ENCODE peak calls at places on chromosome 5, in four cellular contexts. One of them, this sample, is unnamed.

GRCh38 chr5:78628260-78629024 is 20.1 kb downstream of the LHFPL2 start:
- DNase-seq in lower leg skin: no peak
- DNase-seq in GM10248: no peak
- DNase-seq in CD4-positive, alpha-beta T cell: no peak
- DNase-seq in this sample: no peak

GRCh38 chr5:34603378-34603777 is 52.8 kb upstream of the RAI14 start:
- DNase-seq in CD4-positive, alpha-beta T cell: no peak
- DNase-seq in GM10248: no peak
- DNase-seq in lower leg skin: no peak
- DNase-seq in this sample: no peak

GRCh38 chr5:176614805-176615478 is 5.0 kb upstream of the GPRIN1 start:
- DNase-seq in GM10248: no peak
- DNase-seq in CD4-positive, alpha-beta T cell: no peak
- DNase-seq in lower leg skin: no peak
- DNase-seq in this sample: no peak

GRCh38 chr5:11385901-11386293 is 518.3 kb downstream of the CTNND2 start:
- DNase-seq in CD4-positive, alpha-beta T cell: no peak
- DNase-seq in GM10248: no peak
- DNase-seq in lower leg skin: no peak
- DNase-seq in this sample: no peak

GRCh38 chr5:74127377-74128338 is 501.7 kb downstream of the ARHGEF28 start:
- DNase-seq in lower leg skin: no peak
- DNase-seq in GM10248: no peak
- DNase-seq in CD4-positive, alpha-beta T cell: no peak
- DNase-seq in this sample: peak

GRCh38 chr5:77924081-77924480 is 147.9 kb upstream of the TBCA start:
- DNase-seq in GM10248: no peak
- DNase-seq in CD4-positive, alpha-beta T cell: no peak
- DNase-seq in lower leg skin: no peak
- DNase-seq in this sample: no peak

GRCh38 chr5:141430332-141431113 is at the start of gene PCDHGA12:
- DNase-seq in CD4-positive, alpha-beta T cell: no peak
- DNase-seq in lower leg skin: no peak
- DNase-seq in GM10248: peak
- DNase-seq in this sample: no peak

GRCh38 chr5:109987970-109988369 is 298.2 kb downstream of the MAN2A1 start:
- DNase-seq in CD4-positive, alpha-beta T cell: no peak
- DNase-seq in lower leg skin: no peak
- DNase-seq in GM10248: no peak
- DNase-seq in this sample: no peak

GRCh38 chr5:31335456-31335855 is 142.0 kb downstream of the CDH6 start:
- DNase-seq in CD4-positive, alpha-beta T cell: no peak
- DNase-seq in lower leg skin: no peak
- DNase-seq in GM10248: no peak
- DNase-seq in this sample: no peak

GRCh38 chr5:14871084-14871572 is 450 bp downstream of the ANKH start:
- DNase-seq in lower leg skin: peak
- DNase-seq in GM10248: peak
- DNase-seq in CD4-positive, alpha-beta T cell: no peak
- DNase-seq in this sample: no peak

DNA sequence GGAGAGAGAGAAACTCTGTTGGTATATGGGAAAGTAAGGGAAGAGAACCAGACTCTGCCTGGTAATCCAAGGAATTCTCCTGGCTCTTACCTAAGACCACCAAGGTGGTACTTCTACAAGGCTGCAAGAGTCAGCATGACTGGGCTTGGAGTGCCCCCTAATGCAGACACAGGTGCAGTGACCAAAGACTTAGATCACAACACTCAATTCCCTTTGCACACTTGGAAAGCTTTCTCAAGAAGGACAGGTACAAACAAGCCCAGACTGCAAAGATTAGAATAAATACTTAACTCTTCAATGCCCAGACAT is 25.2 kb downstream of the UGT3A2 start:
- DNase-seq in CD4-positive, alpha-beta T cell: no peak
- DNase-seq in lower leg skin: no peak
- DNase-seq in GM10248: no peak
- DNase-seq in this sample: no peak
- TF ChIP-seq CTCF in CD4-positive, alpha-beta T cell: no peak
- TF ChIP-seq CTCF in lower leg skin: no peak
- TF ChIP-seq CTCF in GM10248: no peak
- TF ChIP-seq CTCF in this sample: no peak

DNA sequence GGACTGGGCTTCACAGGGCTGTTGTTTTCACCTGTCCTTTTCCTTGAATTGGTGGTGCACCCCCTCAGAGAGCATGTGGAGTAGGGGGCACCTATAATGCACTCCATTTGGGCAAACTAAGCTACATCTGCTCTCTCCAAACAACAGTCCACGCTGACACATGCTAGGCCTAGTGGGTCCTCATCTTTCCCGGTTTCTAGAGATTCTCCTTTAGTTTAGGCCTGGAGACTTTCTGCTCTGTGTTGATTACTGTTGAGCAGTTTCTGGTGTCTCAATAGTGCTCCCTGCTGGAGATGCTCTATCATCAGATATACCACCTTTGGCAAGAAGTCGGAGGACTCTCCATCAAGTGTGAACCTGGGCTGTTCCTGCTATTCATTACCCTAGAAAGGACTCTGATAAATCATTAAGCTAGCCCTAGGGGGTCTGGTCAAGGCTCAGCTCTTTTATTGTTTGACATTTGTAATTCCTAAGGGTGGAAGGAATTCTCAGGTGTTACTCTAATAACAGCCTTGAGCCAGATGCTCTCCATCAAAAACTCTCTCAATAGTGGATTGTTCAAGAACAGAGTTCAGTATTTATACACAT is 64.0 kb upstream of the FYB1 start:
- DNase-seq in CD4-positive, alpha-beta T cell: peak
- DNase-seq in GM10248: peak
- DNase-seq in lower leg skin: peak
- DNase-seq in this sample: peak
- TF ChIP-seq CTCF in CD4-positive, alpha-beta T cell: peak
- TF ChIP-seq CTCF in GM10248: peak
- TF ChIP-seq CTCF in lower leg skin: no peak
- TF ChIP-seq CTCF in this sample: peak

DNA sequence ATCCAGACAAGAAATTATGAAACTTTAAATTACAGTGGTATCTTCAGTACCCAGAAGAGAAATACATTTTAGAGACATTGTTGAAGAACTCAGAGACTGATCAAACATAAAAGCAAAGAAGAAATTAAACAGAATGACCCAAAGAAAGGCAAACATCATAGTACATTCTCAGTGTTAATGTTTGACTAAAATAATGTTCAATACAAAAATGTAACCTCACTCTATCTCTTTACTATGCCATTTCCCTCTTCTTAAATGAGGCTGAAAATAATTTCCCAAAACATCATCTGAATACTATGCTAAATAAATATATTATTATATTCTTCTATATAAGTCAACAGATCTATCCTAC is 22.8 kb downstream of the TMEM161B start:
- DNase-seq in GM10248: no peak
- DNase-seq in lower leg skin: no peak
- DNase-seq in CD4-positive, alpha-beta T cell: no peak
- DNase-seq in this sample: no peak
- TF ChIP-seq CTCF in GM10248: no peak
- TF ChIP-seq CTCF in lower leg skin: no peak
- TF ChIP-seq CTCF in CD4-positive, alpha-beta T cell: no peak
- TF ChIP-seq CTCF in this sample: no peak

DNA sequence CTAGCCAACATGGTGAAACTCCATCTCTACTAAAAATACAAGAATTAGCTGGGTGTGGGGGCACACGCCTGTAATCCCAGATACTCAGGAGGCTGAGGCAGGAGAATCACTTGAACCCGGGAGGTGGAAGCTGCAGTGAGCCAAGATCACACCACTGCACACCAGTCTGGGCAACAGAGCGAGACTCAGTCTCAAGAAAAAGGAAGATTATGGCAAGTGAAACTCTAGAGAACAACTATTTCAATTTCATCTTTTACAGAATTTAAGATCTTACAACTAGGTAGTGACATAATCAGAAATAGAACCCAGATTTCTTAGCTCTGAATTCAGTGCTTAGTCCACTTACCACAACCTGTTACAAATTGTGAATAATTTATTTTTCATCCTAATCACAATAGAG is 108.8 kb upstream of the MAP3K1 start:
- DNase-seq in lower leg skin: no peak
- DNase-seq in CD4-positive, alpha-beta T cell: no peak
- DNase-seq in GM10248: no peak
- DNase-seq in this sample: no peak
- TF ChIP-seq CTCF in lower leg skin: no peak
- TF ChIP-seq CTCF in CD4-positive, alpha-beta T cell: no peak
- TF ChIP-seq CTCF in GM10248: no peak
- TF ChIP-seq CTCF in this sample: no peak